ENCODE peak calls at places on chromosomes 1 and 21, in seven cellular contexts. U is thoracic aorta, K is epithelial cell of esophagus, R is dorsolateral prefrontal cortex, I is GM12878, G is fibroblast of mammary gland, L is pancreas. Q is an unnamed sample.

GRCh38 chr1:244322791-244323521 is 128.8 kb downstream of the ADSS2 start:
- DNase-seq in R (no peak), K (peak; percentile 97), I (no peak), U (peak; percentile 66), L (peak; percentile 63), G (peak; percentile 99), Q (no peak)

GRCh38 chr1:219041819-219042218 is 131.9 kb upstream of the LYPLAL1 start:
- DNase-seq in G (peak; percentile 41), L (no peak), U (no peak), K (peak; percentile 1), R (no peak), I (no peak), Q (no peak)

GRCh38 chr1:216843426-216843825 is 120.2 kb upstream of the ESRRG start:
- DNase-seq in I (no peak), R (no peak), L (no peak), G (no peak), K (no peak), U (no peak), Q (no peak)

GRCh38 chr1:26318338-26319064 is 743 bp downstream of the CD52 start:
- DNase-seq in G (peak; percentile 19), I (no peak), U (no peak), K (no peak), R (no peak), L (no peak), Q (no peak)

GRCh38 chr1:95086949-95087533 is 14.3 kb upstream of the ALG14 start:
- DNase-seq in I (no peak), G (peak; percentile 96), L (peak; percentile 17), R (no peak), K (peak; percentile 55), U (peak; percentile 51), Q (no peak)

GRCh38 chr1:110056776-110057175 is 13.7 kb downstream of the ALX3 start:
- DNase-seq in R (no peak), U (no peak), K (peak; percentile 78), G (peak; percentile 85), I (no peak), L (no peak), Q (no peak)

GRCh38 chr1:212520746-212521145 is 87.8 kb upstream of the ATF3 start:
- DNase-seq in I (no peak), K (no peak), U (no peak), L (no peak), G (no peak), R (no peak), Q (no peak)

GRCh38 chr1:225875044-225875822 is 6.9 kb downstream of the TMEM63A start:
- DNase-seq in K (peak; percentile 87), L (peak; percentile 84), R (no peak), I (no peak), U (no peak), G (no peak), Q (no peak)

GRCh38 chr1:222711319-222712252 is 705 bp downstream of the AIDA start:
- DNase-seq in U (peak; percentile 24), I (no peak), R (no peak), L (peak; percentile 58), G (peak; percentile 77), K (peak; percentile 94), Q (no peak)

GRCh38 chr21:41369105-41369914 is 7.5 kb downstream of the MX2 start:
- DNase-seq in K (no peak), U (no peak), I (peak; percentile 42), L (no peak), R (no peak), G (peak; percentile 31), Q (peak; percentile 75)

GRCh38 chr1:210689741-210690635 is 361.3 kb downstream of the HHAT start:
- DNase-seq in U (no peak), G (no peak), L (no peak), I (no peak), R (no peak), K (no peak), Q (no peak)

GRCh38 chr1:203473281-203473680 is 2.3 kb upstream of the PRELP start:
- DNase-seq in K (no peak), U (no peak), R (no peak), I (no peak), L (no peak), G (no peak), Q (no peak)

GRCh38 chr1:178493301-178493741 is 3.4 kb downstream of the CLEC20A start:
- DNase-seq in R (no peak), U (no peak), L (no peak), K (no peak), I (no peak), G (no peak), Q (no peak)

GRCh38 chr1:151994956-151995355 is 1.3 kb upstream of the S100A10 start:
- DNase-seq in L (peak; percentile 23), G (peak; percentile 100), R (no peak), I (no peak), U (peak; percentile 50), K (peak; percentile 95), Q (no peak)

GRCh38 chr1:231322880-231323530 is 14.6 kb downstream of the EXOC8 start:
- DNase-seq in K (no peak), U (no peak), I (no peak), R (no peak), G (no peak), L (no peak), Q (no peak)
- TF ChIP-seq CTCF in K (no peak), U (no peak), I (peak; percentile 21), R (no peak), G (no peak), L (no peak), Q (peak; percentile 24)

GRCh38 chr1:201399018-201399351 is at the start of gene LAD1:
- DNase-seq in I (no peak), L (no peak), U (no peak), R (no peak), K (no peak), G (no peak), Q (no peak)
- TF ChIP-seq CTCF in I (no peak), L (no peak), U (no peak), R (no peak), K (no peak), G (no peak), Q (no peak)

GRCh38 chr1:68453060-68453665 is 3.4 kb upstream of the RPE65 start:
- DNase-seq in R (no peak), G (no peak), U (no peak), K (peak; percentile 52), L (no peak), I (no peak), Q (no peak)

GRCh38 chr1:68456207-68456606 is 6.5 kb upstream of the RPE65 start:
- DNase-seq in I (no peak), U (no peak), R (no peak), K (no peak), L (no peak), G (no peak), Q (no peak)

GRCh38 chr1:68449901-68450300 is at the start of gene RPE65:
- DNase-seq in I (no peak), G (no peak), U (no peak), K (no peak), L (no peak), R (no peak), Q (no peak)

GRCh38 chr1:68459091-68459490 is 9.3 kb upstream of the RPE65 start:
- DNase-seq in L (no peak), K (no peak), G (no peak), I (no peak), R (no peak), U (no peak), Q (no peak)

DNA sequence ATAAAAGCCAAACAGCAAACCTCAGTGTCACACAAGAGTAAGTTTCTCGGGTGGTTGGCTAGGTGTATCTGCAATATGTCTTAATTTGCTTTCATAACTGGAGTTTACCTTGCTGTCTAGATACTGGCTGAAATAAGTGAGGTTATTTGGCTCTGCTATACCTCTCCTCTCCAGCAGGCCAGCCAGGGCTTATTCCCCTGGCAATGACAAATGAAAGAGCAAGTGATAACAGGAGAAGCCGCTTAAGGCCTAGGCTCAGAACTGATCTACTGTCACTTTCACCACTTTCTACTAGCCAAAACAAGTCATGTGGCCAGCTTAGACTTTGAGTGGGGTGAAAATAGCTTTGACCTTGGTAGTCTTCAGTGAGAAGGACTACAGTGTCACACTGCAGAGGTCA is 4.8 kb upstream of the RPE65 start:
- DNase-seq in K (peak; percentile 56), L (no peak), G (no peak), R (no peak), U (no peak), I (no peak), Q (no peak)
- TF ChIP-seq CTCF in K (peak; percentile 61), L (no peak), G (no peak), R (no peak), U (no peak), I (peak; percentile 3), Q (peak; percentile 7)

GRCh38 chr1:155083865-155084721 is 5.5 kb downstream of the EFNA3 start:
- DNase-seq in R (no peak), L (peak; percentile 65), U (no peak), K (peak; percentile 75), G (peak; percentile 59), I (no peak), Q (no peak)
- TF ChIP-seq CTCF in R (no peak), L (no peak), U (no peak), K (peak; percentile 58), G (peak; percentile 31), I (peak; percentile 11), Q (no peak)

GRCh38 chr1:235919797-235920475 is 53.2 kb upstream of the LYST start:
- DNase-seq in I (no peak), R (no peak), K (peak; percentile 92), L (no peak), G (peak; percentile 93), U (no peak), Q (no peak)
- TF ChIP-seq CTCF in I (no peak), R (no peak), K (no peak), L (no peak), G (peak; percentile 4), U (no peak), Q (no peak)

DNA sequence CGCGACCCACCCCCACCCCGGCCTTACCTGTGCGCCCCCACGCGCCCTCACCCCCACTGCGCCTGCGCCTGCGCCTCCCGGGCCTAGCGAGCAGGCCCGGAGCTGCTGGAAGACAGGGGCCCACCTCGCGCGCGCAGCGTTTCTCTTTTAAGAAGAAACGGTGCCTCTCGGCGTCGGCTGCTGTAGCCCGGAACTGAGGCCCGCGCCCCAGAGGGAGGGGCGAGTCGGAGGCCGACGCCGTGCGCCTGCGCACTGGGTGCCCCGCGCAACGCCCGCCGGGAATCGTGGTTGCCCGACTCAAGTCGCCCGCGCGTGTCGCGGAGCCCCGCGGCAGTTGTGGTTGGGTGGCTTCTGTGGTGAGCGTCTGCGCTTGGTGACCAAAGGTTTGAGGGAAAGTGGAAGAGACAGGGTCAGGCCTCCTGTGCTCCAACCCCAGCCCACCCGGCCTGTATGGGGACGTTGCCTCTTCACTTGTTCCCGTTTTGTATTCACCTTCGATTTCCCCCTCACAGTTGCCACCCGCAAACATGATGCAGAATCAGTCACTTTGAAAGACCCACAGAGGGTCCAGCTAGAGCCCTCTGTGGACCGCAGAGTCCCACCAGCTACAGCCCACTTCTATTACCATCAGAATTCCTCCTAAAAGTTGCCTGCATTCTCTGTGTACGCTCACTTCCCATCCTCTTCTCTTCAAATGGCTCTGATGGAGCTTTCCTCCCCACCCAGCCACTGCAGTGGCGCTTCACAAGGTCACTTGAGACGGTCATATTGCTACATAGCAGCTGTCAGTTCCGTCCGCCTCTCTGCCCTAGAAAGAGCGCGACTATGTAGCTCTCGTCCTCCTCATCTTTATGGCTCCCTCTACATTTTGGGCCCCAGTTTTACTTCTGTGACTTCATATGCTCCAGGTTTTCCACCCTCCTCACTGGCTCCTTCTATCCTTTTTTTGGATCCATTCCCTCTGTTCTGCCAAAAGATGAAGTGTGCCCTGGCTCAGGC is at the start of gene ZNF692:
- DNase-seq in G (peak; percentile 95), R (peak; percentile 97), K (peak; percentile 98), I (peak; percentile 85), U (peak; percentile 92), L (peak; percentile 97), Q (no peak)
- TF ChIP-seq CTCF in G (no peak), R (peak; percentile 43), K (no peak), I (no peak), U (no peak), L (no peak), Q (no peak)

GRCh38 chr21:44382536-44382935 is 29.1 kb downstream of the TRPM2 start:
- DNase-seq in K (no peak), I (no peak), L (no peak), U (no peak), G (no peak), R (no peak), Q (no peak)
- TF ChIP-seq CTCF in K (no peak), I (no peak), L (no peak), U (no peak), G (no peak), R (no peak), Q (no peak)